ENCODE peak calls at places on chromosome 17, in ten cellular contexts. Y is heart left ventricle, F is thyroid gland, M is IMR-90, H is brain microvascular endothelial cell, V is tibial nerve, P is A549, U is lower lobe of right lung, S is lung, Z is colonic mucosa. A is an unnamed sample.

GRCh38 chr17:12665263-12666210 is at the start of gene MYOCD:
- DNase-seq in Y (peak; percentile 90), F (peak; percentile 14), M (peak; percentile 71), H (peak; percentile 50), V (no peak), P (peak; percentile 48), U (peak; percentile 45), S (no peak), Z (peak; percentile 19), A (peak; percentile 83)

GRCh38 chr17:66805567-66805966 is 29.4 kb upstream of the CACNG5 start:
- DNase-seq in Y (no peak), F (no peak), M (no peak), H (no peak), V (no peak), P (no peak), U (no peak), S (no peak), Z (peak; percentile 27), A (no peak)

GRCh38 chr17:65956814-65957213 is 235.1 kb downstream of the CEP112 start:
- DNase-seq in Y (no peak), F (no peak), M (peak; percentile 28), H (peak; percentile 17), V (no peak), P (no peak), U (no peak), S (no peak), Z (no peak), A (no peak)

GRCh38 chr17:47871048-47871447 is 20.1 kb upstream of the SP6 start:
- DNase-seq in Y (no peak), F (no peak), M (no peak), H (no peak), V (no peak), P (no peak), U (no peak), S (no peak), Z (no peak), A (no peak)

GRCh38 chr17:8187517-8188407 is 2.2 kb downstream of the BORCS6 start:
- DNase-seq in Y (peak; percentile 92), F (peak; percentile 93), M (peak; percentile 100), H (peak; percentile 98), V (peak; percentile 97), P (peak; percentile 97), U (peak; percentile 87), S (peak; percentile 93), Z (peak; percentile 96), A (peak; percentile 93)

GRCh38 chr17:4525691-4526397 is 27.2 kb downstream of the SPNS2 start:
- DNase-seq in Y (no peak), F (no peak), M (no peak), H (no peak), V (no peak), P (no peak), U (no peak), S (no peak), Z (no peak), A (no peak)

GRCh38 chr17:77281024-77281903 is 140.5 kb downstream of the SEC14L1 start:
- DNase-seq in Y (no peak), F (peak; percentile 69), M (peak; percentile 29), H (no peak), V (no peak), P (peak; percentile 93), U (peak; percentile 77), S (peak; percentile 52), Z (peak; percentile 75), A (no peak)

GRCh38 chr17:70976447-70976846 is 807.1 kb downstream of the KCNJ2 start:
- DNase-seq in Y (no peak), F (no peak), M (no peak), H (no peak), V (no peak), P (no peak), U (no peak), S (no peak), Z (no peak), A (no peak)

GRCh38 chr17:8951210-8951609 is 14.3 kb downstream of the PIK3R5 start:
- DNase-seq in Y (no peak), F (no peak), M (no peak), H (no peak), V (no peak), P (no peak), U (no peak), S (no peak), Z (no peak), A (no peak)

GRCh38 chr17:77301694-77302087 is 160.9 kb downstream of the SEC14L1 start:
- DNase-seq in Y (no peak), F (no peak), M (no peak), H (no peak), V (no peak), P (no peak), U (no peak), S (no peak), Z (no peak), A (no peak)

GRCh38 chr17:75693500-75694481 is 26.7 kb downstream of the SAP30BP start:
- DNase-seq in Y (peak; percentile 95), F (peak; percentile 93), M (peak; percentile 56), H (no peak), V (peak; percentile 78), P (peak; percentile 65), U (peak; percentile 70), S (peak; percentile 81), Z (no peak), A (peak; percentile 87)

DNA sequence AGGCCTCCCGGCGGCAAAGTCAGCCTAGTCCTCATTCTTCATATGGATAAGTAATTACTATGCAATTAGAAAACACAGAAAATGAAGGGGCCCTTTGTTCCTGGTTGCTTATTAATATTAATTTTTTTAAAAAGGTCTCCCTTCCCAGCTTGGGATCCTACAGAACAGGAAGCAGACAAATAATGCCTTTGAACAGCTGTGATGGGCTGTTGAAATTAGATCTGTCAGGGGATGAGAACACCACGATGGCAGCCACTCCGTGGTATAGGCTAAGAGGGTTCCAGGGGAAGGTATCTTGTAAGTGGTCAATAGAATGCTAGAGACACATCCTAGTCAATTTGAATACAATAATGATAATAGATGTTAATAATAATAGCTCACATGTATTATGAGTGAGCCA is 83.1 kb downstream of the CCDC182 start:
- DNase-seq in Y (no peak), F (no peak), M (no peak), H (no peak), V (no peak), P (no peak), U (no peak), S (no peak), Z (no peak), A (no peak)
- H3K27ac ChIP-seq in Y (peak overlapping the region; percentile 84), F (peak overlapping the region; percentile 41), M (no peak overlapping the region), H (no peak overlapping the region), V (peak overlapping the region; percentile 69), P (no peak overlapping the region), U (no peak overlapping the region), S (no peak overlapping the region), Z (peak overlapping the region; percentile 28), A (peak overlapping the region; percentile 59)

GRCh38 chr17:59368218-59368857 is 36.9 kb downstream of the YPEL2 start:
- DNase-seq in Y (no peak), F (no peak), M (no peak), H (no peak), V (no peak), P (no peak), U (no peak), S (no peak), Z (no peak), A (no peak)

GRCh38 chr17:59371426-59372099 is 40.1 kb downstream of the YPEL2 start:
- DNase-seq in Y (peak; percentile 77), F (peak; percentile 71), M (no peak), H (peak; percentile 59), V (peak; percentile 76), P (no peak), U (no peak), S (no peak), Z (peak; percentile 46), A (peak; percentile 87)

GRCh38 chr17:59372138-59372751 is 40.8 kb downstream of the YPEL2 start:
- DNase-seq in Y (peak; percentile 50), F (peak; percentile 46), M (peak; percentile 54), H (peak; percentile 57), V (peak; percentile 67), P (no peak), U (no peak), S (peak; percentile 59), Z (peak; percentile 79), A (peak; percentile 84)

GRCh38 chr17:59369026-59369724 is 37.7 kb downstream of the YPEL2 start:
- DNase-seq in Y (no peak), F (no peak), M (no peak), H (no peak), V (no peak), P (no peak), U (no peak), S (no peak), Z (no peak), A (no peak)

DNA sequence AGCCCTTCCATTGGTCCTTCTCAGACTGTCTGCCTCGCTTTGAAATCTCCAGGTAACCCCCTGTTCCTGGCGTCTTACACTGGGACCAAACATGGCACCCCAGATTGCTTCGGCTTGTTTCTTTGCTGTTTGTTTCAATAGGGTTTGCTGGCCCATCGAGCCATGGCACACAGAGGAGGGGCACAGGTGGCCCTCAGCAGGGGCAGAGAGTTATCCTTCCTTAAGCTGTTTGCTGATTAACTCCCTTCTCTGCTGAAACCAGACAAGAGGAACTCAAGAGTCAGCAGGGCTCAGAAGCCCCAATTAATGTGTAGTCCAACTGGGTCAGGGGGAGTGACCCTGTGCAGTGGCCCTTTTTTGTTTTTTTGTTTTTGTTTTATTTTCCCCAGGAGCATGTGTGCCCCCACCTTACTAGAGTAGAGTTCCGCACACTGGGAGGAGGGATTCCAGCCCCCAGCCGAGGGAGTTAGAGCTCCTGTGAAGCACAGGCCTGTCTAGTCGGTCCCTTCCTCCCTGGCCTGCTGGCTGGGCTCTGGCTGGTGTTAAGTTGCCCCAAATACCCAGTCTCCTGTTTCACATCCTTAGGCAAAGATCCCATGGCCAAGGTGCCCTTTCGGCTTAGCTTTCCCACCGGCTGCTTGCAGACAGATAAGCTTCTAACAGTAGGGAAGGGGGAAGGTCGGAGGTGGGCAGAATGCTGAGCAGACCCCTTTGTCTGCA is 39.3 kb downstream of the YPEL2 start:
- DNase-seq in Y (peak; percentile 40), F (no peak), M (no peak), H (no peak), V (no peak), P (no peak), U (no peak), S (no peak), Z (no peak), A (no peak)
- H3K4me3 ChIP-seq in Y (no peak overlapping the region), F (no peak overlapping the region), M (no peak overlapping the region), H (no peak overlapping the region), V (no peak overlapping the region), P (no peak overlapping the region), U (no peak overlapping the region), S (no peak overlapping the region), Z (no peak overlapping the region), A (no peak overlapping the region)

GRCh38 chr17:55496094-55496881 is 15.0 kb downstream of the SMIM36 start:
- DNase-seq in Y (no peak), F (no peak), M (peak; percentile 67), H (peak; percentile 31), V (peak; percentile 13), P (peak; percentile 67), U (no peak), S (no peak), Z (peak; percentile 65), A (no peak)
- TF ChIP-seq CTCF in Y (no peak), F (no peak), M (no peak), H (no peak), V (no peak), P (peak; percentile 22), U (no peak), S (no peak), Z (no peak), A (no peak)

DNA sequence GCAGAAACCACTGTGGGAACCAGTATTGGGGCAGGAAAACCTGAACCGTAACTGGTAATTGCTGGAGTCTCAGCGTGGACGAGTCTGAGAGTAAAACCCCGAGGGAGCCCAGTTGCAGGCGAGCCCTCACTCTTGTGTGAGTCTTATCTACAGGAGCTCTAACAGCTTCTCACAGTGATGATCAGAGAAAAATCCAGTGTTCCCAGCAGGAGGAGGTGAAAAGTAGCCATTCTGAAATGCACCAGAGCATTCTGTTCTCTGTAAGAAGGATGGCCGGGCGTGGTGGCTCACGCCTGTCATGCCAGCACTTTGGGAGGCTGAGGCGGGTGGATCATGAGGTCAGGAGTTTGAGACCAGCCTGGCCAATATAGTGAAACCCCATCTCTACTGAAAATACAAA is 161.2 kb downstream of the COPRS start:
- DNase-seq in Y (no peak), F (no peak), M (no peak), H (no peak), V (no peak), P (no peak), U (no peak), S (no peak), Z (no peak), A (no peak)
- H3K27ac ChIP-seq in Y (peak overlapping the region; percentile 77), F (no peak overlapping the region), M (no peak overlapping the region), H (no peak overlapping the region), V (no peak overlapping the region), P (no peak overlapping the region), U (no peak overlapping the region), S (no peak overlapping the region), Z (no peak overlapping the region), A (peak overlapping the region; percentile 71)